ENCODE peak calls at places on chromosomes 12 and 14, in eight cellular contexts. One of them, this sample, is unnamed.

GRCh38 chr12:95073698-95074520 is 491 bp upstream of the NR2C1 start:
- DNase-seq in H1: no peak
- DNase-seq in HCT116: no peak
- DNase-seq in transverse colon: no peak
- DNase-seq in right lobe of liver: no peak
- DNase-seq in lower leg skin: no peak
- DNase-seq in GM12892: no peak
- DNase-seq in adrenal gland: no peak
- DNase-seq in this sample: no peak

GRCh38 chr14:89399594-89400068 is 17.4 kb downstream of the FOXN3 start:
- DNase-seq in GM12892: no peak
- DNase-seq in transverse colon: no peak
- DNase-seq in HCT116: no peak
- DNase-seq in adrenal gland: peak
- DNase-seq in lower leg skin: no peak
- DNase-seq in H1: peak
- DNase-seq in right lobe of liver: no peak
- DNase-seq in this sample: no peak

GRCh38 chr12:98646165-98646764 is 1.2 kb downstream of the APAF1 start:
- DNase-seq in H1: no peak
- DNase-seq in GM12892: no peak
- DNase-seq in transverse colon: no peak
- DNase-seq in right lobe of liver: no peak
- DNase-seq in HCT116: peak
- DNase-seq in lower leg skin: no peak
- DNase-seq in adrenal gland: no peak
- DNase-seq in this sample: no peak

GRCh38 chr14:104137297-104138097 is 890 bp upstream of the KIF26A start:
- DNase-seq in lower leg skin: no peak
- DNase-seq in right lobe of liver: peak
- DNase-seq in adrenal gland: peak
- DNase-seq in H1: peak
- DNase-seq in transverse colon: peak
- DNase-seq in GM12892: peak
- DNase-seq in HCT116: no peak
- DNase-seq in this sample: peak

GRCh38 chr12:131883521-131883900 is 10.9 kb upstream of the ULK1 start:
- DNase-seq in HCT116: no peak
- DNase-seq in H1: no peak
- DNase-seq in GM12892: no peak
- DNase-seq in lower leg skin: no peak
- DNase-seq in right lobe of liver: no peak
- DNase-seq in transverse colon: no peak
- DNase-seq in adrenal gland: no peak
- DNase-seq in this sample: peak

GRCh38 chr12:66823857-66824570 is 145.1 kb upstream of the GRIP1 start:
- DNase-seq in lower leg skin: peak
- DNase-seq in H1: no peak
- DNase-seq in adrenal gland: no peak
- DNase-seq in right lobe of liver: no peak
- DNase-seq in GM12892: no peak
- DNase-seq in HCT116: no peak
- DNase-seq in transverse colon: no peak
- DNase-seq in this sample: peak

GRCh38 chr12:73181244-73181643 is 909.1 kb downstream of the TRHDE start:
- DNase-seq in GM12892: no peak
- DNase-seq in transverse colon: no peak
- DNase-seq in HCT116: no peak
- DNase-seq in right lobe of liver: no peak
- DNase-seq in adrenal gland: no peak
- DNase-seq in H1: no peak
- DNase-seq in lower leg skin: no peak
- DNase-seq in this sample: no peak

GRCh38 chr12:3745152-3745551 is 7.8 kb downstream of the CRACR2A start:
- DNase-seq in right lobe of liver: no peak
- DNase-seq in transverse colon: no peak
- DNase-seq in GM12892: no peak
- DNase-seq in H1: peak
- DNase-seq in lower leg skin: no peak
- DNase-seq in adrenal gland: no peak
- DNase-seq in HCT116: no peak
- DNase-seq in this sample: no peak

GRCh38 chr12:55818140-55818728 is 393 bp downstream of the ORMDL2 start:
- DNase-seq in GM12892: no peak
- DNase-seq in HCT116: no peak
- DNase-seq in right lobe of liver: no peak
- DNase-seq in lower leg skin: no peak
- DNase-seq in transverse colon: no peak
- DNase-seq in adrenal gland: no peak
- DNase-seq in H1: no peak
- DNase-seq in this sample: peak

GRCh38 chr14:32129124-32129523 is 52.0 kb downstream of the ARHGAP5 start:
- DNase-seq in H1: no peak
- DNase-seq in transverse colon: no peak
- DNase-seq in HCT116: no peak
- DNase-seq in right lobe of liver: no peak
- DNase-seq in lower leg skin: no peak
- DNase-seq in GM12892: no peak
- DNase-seq in adrenal gland: no peak
- DNase-seq in this sample: peak

GRCh38 chr12:111942557-111942956 is 70.4 kb downstream of the TMEM116 start:
- DNase-seq in lower leg skin: no peak
- DNase-seq in adrenal gland: peak
- DNase-seq in H1: no peak
- DNase-seq in transverse colon: peak
- DNase-seq in GM12892: no peak
- DNase-seq in right lobe of liver: no peak
- DNase-seq in HCT116: no peak
- DNase-seq in this sample: peak

GRCh38 chr14:36271222-36271621 is 49.2 kb downstream of the MBIP start:
- DNase-seq in lower leg skin: no peak
- DNase-seq in H1: no peak
- DNase-seq in right lobe of liver: no peak
- DNase-seq in GM12892: no peak
- DNase-seq in transverse colon: no peak
- DNase-seq in HCT116: no peak
- DNase-seq in adrenal gland: no peak
- DNase-seq in this sample: no peak

GRCh38 chr12:118034429-118035193 is 18.1 kb downstream of the RFC5 start:
- DNase-seq in adrenal gland: no peak
- DNase-seq in GM12892: no peak
- DNase-seq in transverse colon: peak
- DNase-seq in H1: no peak
- DNase-seq in right lobe of liver: no peak
- DNase-seq in lower leg skin: no peak
- DNase-seq in HCT116: no peak
- DNase-seq in this sample: no peak

GRCh38 chr12:80218925-80219714 is 119.8 kb downstream of the OTOGL start:
- DNase-seq in lower leg skin: no peak
- DNase-seq in HCT116: no peak
- DNase-seq in right lobe of liver: no peak
- DNase-seq in GM12892: no peak
- DNase-seq in adrenal gland: no peak
- DNase-seq in transverse colon: no peak
- DNase-seq in H1: no peak
- DNase-seq in this sample: no peak

GRCh38 chr12:67482751-67483661 is 165.5 kb upstream of the DYRK2 start:
- DNase-seq in GM12892: peak
- DNase-seq in lower leg skin: peak
- DNase-seq in transverse colon: peak
- DNase-seq in adrenal gland: peak
- DNase-seq in H1: no peak
- DNase-seq in right lobe of liver: no peak
- DNase-seq in HCT116: no peak
- DNase-seq in this sample: no peak

GRCh38 chr14:105931808-105932483 is 405.6 kb downstream of the TMEM121 start:
- DNase-seq in transverse colon: no peak
- DNase-seq in right lobe of liver: peak
- DNase-seq in GM12892: no peak
- DNase-seq in adrenal gland: no peak
- DNase-seq in H1: no peak
- DNase-seq in HCT116: no peak
- DNase-seq in lower leg skin: no peak
- DNase-seq in this sample: no peak

GRCh38 chr12:67456281-67456918 is 187.2 kb downstream of the CAND1 start:
- DNase-seq in adrenal gland: peak
- DNase-seq in transverse colon: no peak
- DNase-seq in right lobe of liver: no peak
- DNase-seq in H1: no peak
- DNase-seq in GM12892: no peak
- DNase-seq in HCT116: no peak
- DNase-seq in lower leg skin: no peak
- DNase-seq in this sample: peak

GRCh38 chr12:5456906-5457305 is 25.0 kb downstream of the NTF3 start:
- DNase-seq in H1: no peak
- DNase-seq in adrenal gland: no peak
- DNase-seq in HCT116: no peak
- DNase-seq in GM12892: no peak
- DNase-seq in lower leg skin: no peak
- DNase-seq in right lobe of liver: no peak
- DNase-seq in transverse colon: no peak
- DNase-seq in this sample: peak
- TF ChIP-seq POLR2A in H1: no peak
- TF ChIP-seq POLR2A in adrenal gland: no peak
- TF ChIP-seq POLR2A in HCT116: no peak
- TF ChIP-seq POLR2A in GM12892: no peak
- TF ChIP-seq POLR2A in lower leg skin: no peak
- TF ChIP-seq POLR2A in right lobe of liver: no peak
- TF ChIP-seq POLR2A in transverse colon: no peak
- TF ChIP-seq POLR2A in this sample: no peak

DNA sequence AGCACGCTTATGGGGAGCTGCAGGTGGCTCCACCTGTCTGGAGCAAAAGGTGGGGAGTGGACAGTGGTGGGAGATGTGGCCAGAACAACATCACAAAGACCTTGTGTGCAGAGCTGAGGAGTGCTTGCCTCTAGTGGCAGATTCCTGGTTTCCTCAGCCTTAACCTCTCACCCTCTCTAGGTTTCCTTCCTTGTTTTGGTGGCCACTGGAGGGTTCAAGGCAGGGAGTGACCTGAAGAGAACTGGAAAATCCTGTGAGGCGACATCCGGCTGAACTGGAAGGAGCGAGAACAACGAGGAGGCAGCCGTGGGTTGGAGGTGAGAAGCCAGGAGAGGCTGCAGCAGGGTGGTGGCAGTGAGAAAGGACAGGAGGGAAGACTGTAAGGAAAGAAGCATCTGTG is 6.3 kb upstream of the FLVCR2 start:
- DNase-seq in HCT116: no peak
- DNase-seq in adrenal gland: no peak
- DNase-seq in transverse colon: no peak
- DNase-seq in GM12892: no peak
- DNase-seq in right lobe of liver: no peak
- DNase-seq in H1: no peak
- DNase-seq in lower leg skin: no peak
- DNase-seq in this sample: no peak
- TF ChIP-seq POLR2A in HCT116: no peak
- TF ChIP-seq POLR2A in adrenal gland: no peak
- TF ChIP-seq POLR2A in transverse colon: no peak
- TF ChIP-seq POLR2A in GM12892: no peak
- TF ChIP-seq POLR2A in right lobe of liver: no peak
- TF ChIP-seq POLR2A in H1: no peak
- TF ChIP-seq POLR2A in lower leg skin: no peak
- TF ChIP-seq POLR2A in this sample: no peak

DNA sequence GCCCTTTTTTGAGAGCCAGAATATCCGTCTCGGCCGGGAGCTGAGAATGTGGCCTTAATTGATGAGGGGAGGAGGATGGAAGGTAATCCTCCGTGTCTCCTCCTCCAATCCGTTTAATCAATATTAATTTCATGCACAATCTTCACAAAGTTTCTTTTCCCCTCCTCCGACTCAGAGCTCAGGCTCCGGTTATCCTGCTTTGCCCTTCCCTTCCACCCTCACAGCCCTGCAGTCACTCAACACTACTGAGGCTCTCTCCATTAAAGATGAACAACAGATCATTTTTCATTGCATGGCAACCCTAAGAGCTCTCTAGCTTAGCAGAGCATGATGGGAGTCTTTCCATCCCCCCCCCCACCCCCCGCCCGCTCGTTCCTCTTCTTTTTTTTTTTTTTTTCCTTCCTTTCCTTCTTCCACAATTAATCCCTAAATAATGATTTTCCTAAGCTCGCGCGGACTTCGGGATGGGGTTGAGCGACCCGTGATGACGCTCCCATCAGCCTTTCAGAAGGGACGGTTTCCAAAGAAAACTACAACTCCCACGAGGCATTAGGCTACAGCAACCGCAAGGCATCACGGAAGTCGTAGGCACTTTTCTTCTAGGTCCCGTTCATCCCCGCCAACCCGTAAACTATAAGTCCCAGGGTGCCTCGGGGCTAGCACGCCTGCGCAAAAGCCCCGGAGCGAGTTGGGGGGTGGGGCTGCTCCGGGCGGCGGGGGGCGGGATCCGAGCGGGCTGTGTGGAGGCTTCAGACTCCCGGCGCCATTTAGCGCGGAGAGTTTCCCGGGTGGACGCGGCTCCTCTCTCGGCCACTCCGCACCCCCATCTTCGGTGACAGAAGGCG is at the start of gene WNK1:
- DNase-seq in HCT116: peak
- DNase-seq in GM12892: peak
- DNase-seq in H1: peak
- DNase-seq in lower leg skin: peak
- DNase-seq in adrenal gland: peak
- DNase-seq in transverse colon: peak
- DNase-seq in right lobe of liver: peak
- DNase-seq in this sample: peak
- TF ChIP-seq POLR2A in HCT116: peak
- TF ChIP-seq POLR2A in GM12892: peak
- TF ChIP-seq POLR2A in H1: peak
- TF ChIP-seq POLR2A in lower leg skin: peak
- TF ChIP-seq POLR2A in adrenal gland: peak
- TF ChIP-seq POLR2A in transverse colon: peak
- TF ChIP-seq POLR2A in right lobe of liver: peak
- TF ChIP-seq POLR2A in this sample: peak

GRCh38 chr14:71533800-71534199 is 398.4 kb upstream of the RGS6 start:
- DNase-seq in transverse colon: no peak
- DNase-seq in HCT116: no peak
- DNase-seq in GM12892: no peak
- DNase-seq in lower leg skin: no peak
- DNase-seq in H1: no peak
- DNase-seq in adrenal gland: no peak
- DNase-seq in right lobe of liver: no peak
- DNase-seq in this sample: no peak

GRCh38 chr14:71533396-71533795 is 398.8 kb upstream of the RGS6 start:
- DNase-seq in right lobe of liver: no peak
- DNase-seq in adrenal gland: no peak
- DNase-seq in GM12892: no peak
- DNase-seq in lower leg skin: no peak
- DNase-seq in transverse colon: no peak
- DNase-seq in H1: no peak
- DNase-seq in HCT116: no peak
- DNase-seq in this sample: no peak

GRCh38 chr14:71532349-71532748 is 399.9 kb upstream of the RGS6 start:
- DNase-seq in lower leg skin: no peak
- DNase-seq in right lobe of liver: no peak
- DNase-seq in adrenal gland: no peak
- DNase-seq in HCT116: no peak
- DNase-seq in H1: no peak
- DNase-seq in transverse colon: no peak
- DNase-seq in GM12892: no peak
- DNase-seq in this sample: no peak

GRCh38 chr14:71534506-71534905 is 397.7 kb upstream of the RGS6 start:
- DNase-seq in transverse colon: no peak
- DNase-seq in H1: no peak
- DNase-seq in right lobe of liver: no peak
- DNase-seq in adrenal gland: no peak
- DNase-seq in lower leg skin: no peak
- DNase-seq in GM12892: no peak
- DNase-seq in HCT116: no peak
- DNase-seq in this sample: no peak

GRCh38 chr14:71532790-71533189 is 399.4 kb upstream of the RGS6 start:
- DNase-seq in transverse colon: no peak
- DNase-seq in HCT116: no peak
- DNase-seq in adrenal gland: no peak
- DNase-seq in GM12892: no peak
- DNase-seq in right lobe of liver: no peak
- DNase-seq in H1: no peak
- DNase-seq in lower leg skin: no peak
- DNase-seq in this sample: no peak
- TF ChIP-seq POLR2A in transverse colon: no peak
- TF ChIP-seq POLR2A in HCT116: no peak
- TF ChIP-seq POLR2A in adrenal gland: no peak
- TF ChIP-seq POLR2A in GM12892: no peak
- TF ChIP-seq POLR2A in right lobe of liver: no peak
- TF ChIP-seq POLR2A in H1: no peak
- TF ChIP-seq POLR2A in lower leg skin: no peak
- TF ChIP-seq POLR2A in this sample: no peak

This sample was measured in H54.